ENCODE peak calls at places on chromosomes 7 and 10, in four cellular contexts. One of them, this sample, is unnamed.

GRCh38 chr10:63976538-63976937 is 455.3 kb downstream of the REEP3 start:
- DNase-seq in astrocyte: no peak
- DNase-seq in IMR-90: peak
- DNase-seq in fibroblast of villous mesenchyme: peak
- DNase-seq in this sample: peak

GRCh38 chr7:159032310-159032709 is 112.4 kb downstream of the VIPR2 start:
- DNase-seq in IMR-90: no peak
- DNase-seq in fibroblast of villous mesenchyme: no peak
- DNase-seq in astrocyte: no peak
- DNase-seq in this sample: no peak

GRCh38 chr10:32130788-32131187 is 74.6 kb upstream of the KIF5B start:
- DNase-seq in IMR-90: no peak
- DNase-seq in fibroblast of villous mesenchyme: no peak
- DNase-seq in astrocyte: no peak
- DNase-seq in this sample: no peak

GRCh38 chr7:158274404-158274811 is 313.2 kb downstream of the PTPRN2 start:
- DNase-seq in IMR-90: no peak
- DNase-seq in fibroblast of villous mesenchyme: no peak
- DNase-seq in astrocyte: no peak
- DNase-seq in this sample: no peak

GRCh38 chr10:128005858-128006257 is 99.0 kb downstream of the PTPRE start:
- DNase-seq in IMR-90: no peak
- DNase-seq in astrocyte: no peak
- DNase-seq in fibroblast of villous mesenchyme: no peak
- DNase-seq in this sample: no peak

GRCh38 chr7:122975341-122975740 is 20.2 kb downstream of the TAS2R16 start:
- DNase-seq in fibroblast of villous mesenchyme: no peak
- DNase-seq in IMR-90: no peak
- DNase-seq in astrocyte: peak
- DNase-seq in this sample: no peak

GRCh38 chr7:1197997-1198632 is 34.6 kb upstream of the UNCX start:
- DNase-seq in IMR-90: peak
- DNase-seq in fibroblast of villous mesenchyme: peak
- DNase-seq in astrocyte: peak
- DNase-seq in this sample: peak

GRCh38 chr7:115868369-115868768 is 162.2 kb downstream of the TFEC start:
- DNase-seq in astrocyte: no peak
- DNase-seq in IMR-90: no peak
- DNase-seq in fibroblast of villous mesenchyme: no peak
- DNase-seq in this sample: no peak

GRCh38 chr7:73364006-73364728 is 36.2 kb downstream of the FKBP6 start:
- DNase-seq in fibroblast of villous mesenchyme: no peak
- DNase-seq in IMR-90: no peak
- DNase-seq in astrocyte: no peak
- DNase-seq in this sample: no peak

GRCh38 chr7:74371381-74372059 is 82.2 kb upstream of the GTF2IRD1 start:
- DNase-seq in fibroblast of villous mesenchyme: no peak
- DNase-seq in astrocyte: no peak
- DNase-seq in IMR-90: no peak
- DNase-seq in this sample: no peak

GRCh38 chr10:10830316-10831061 is 187.2 kb upstream of the CELF2 start:
- DNase-seq in fibroblast of villous mesenchyme: peak
- DNase-seq in astrocyte: peak
- DNase-seq in IMR-90: peak
- DNase-seq in this sample: peak

GRCh38 chr10:113922787-113923570 is 68.5 kb downstream of the NHLRC2 start:
- DNase-seq in fibroblast of villous mesenchyme: no peak
- DNase-seq in astrocyte: no peak
- DNase-seq in IMR-90: no peak
- DNase-seq in this sample: no peak

GRCh38 chr7:25347360-25347759 is 119.1 kb upstream of the NPVF start:
- DNase-seq in astrocyte: no peak
- DNase-seq in IMR-90: no peak
- DNase-seq in fibroblast of villous mesenchyme: no peak
- DNase-seq in this sample: peak

GRCh38 chr7:73585196-73585595 is 6.8 kb upstream of the TBL2 start:
- DNase-seq in astrocyte: no peak
- DNase-seq in fibroblast of villous mesenchyme: peak
- DNase-seq in IMR-90: no peak
- DNase-seq in this sample: peak

GRCh38 chr10:1420663-1421362 is 316.5 kb downstream of the ADARB2 start:
- DNase-seq in fibroblast of villous mesenchyme: no peak
- DNase-seq in astrocyte: no peak
- DNase-seq in IMR-90: no peak
- DNase-seq in this sample: peak

GRCh38 chr10:106973301-106973700 is 191.2 kb downstream of the SORCS1 start:
- DNase-seq in IMR-90: no peak
- DNase-seq in fibroblast of villous mesenchyme: no peak
- DNase-seq in astrocyte: no peak
- DNase-seq in this sample: no peak

GRCh38 chr10:71307469-71308085 is 11.5 kb upstream of the SLC29A3 start:
- DNase-seq in fibroblast of villous mesenchyme: no peak
- DNase-seq in IMR-90: no peak
- DNase-seq in astrocyte: no peak
- DNase-seq in this sample: peak

GRCh38 chr7:111091623-111092370 is 870 bp downstream of the LRRN3 start:
- DNase-seq in astrocyte: no peak
- DNase-seq in IMR-90: no peak
- DNase-seq in fibroblast of villous mesenchyme: no peak
- DNase-seq in this sample: no peak
- H3K4me3 ChIP-seq in astrocyte: peak
- H3K4me3 ChIP-seq in IMR-90: peak
- H3K4me3 ChIP-seq in fibroblast of villous mesenchyme: no peak
- H3K4me3 ChIP-seq in this sample: peak

GRCh38 chr7:151402029-151402835 is 7.6 kb downstream of the WDR86 start:
- DNase-seq in fibroblast of villous mesenchyme: no peak
- DNase-seq in IMR-90: no peak
- DNase-seq in astrocyte: no peak
- DNase-seq in this sample: no peak

GRCh38 chr7:151399305-151399601 is 10.6 kb downstream of the WDR86 start:
- DNase-seq in fibroblast of villous mesenchyme: no peak
- DNase-seq in astrocyte: no peak
- DNase-seq in IMR-90: no peak
- DNase-seq in this sample: no peak

GRCh38 chr7:151398446-151399304 is 11.2 kb downstream of the WDR86 start:
- DNase-seq in IMR-90: no peak
- DNase-seq in astrocyte: no peak
- DNase-seq in fibroblast of villous mesenchyme: no peak
- DNase-seq in this sample: peak

GRCh38 chr7:151399906-151400305 is 9.9 kb downstream of the WDR86 start:
- DNase-seq in IMR-90: no peak
- DNase-seq in fibroblast of villous mesenchyme: no peak
- DNase-seq in astrocyte: no peak
- DNase-seq in this sample: no peak

DNA sequence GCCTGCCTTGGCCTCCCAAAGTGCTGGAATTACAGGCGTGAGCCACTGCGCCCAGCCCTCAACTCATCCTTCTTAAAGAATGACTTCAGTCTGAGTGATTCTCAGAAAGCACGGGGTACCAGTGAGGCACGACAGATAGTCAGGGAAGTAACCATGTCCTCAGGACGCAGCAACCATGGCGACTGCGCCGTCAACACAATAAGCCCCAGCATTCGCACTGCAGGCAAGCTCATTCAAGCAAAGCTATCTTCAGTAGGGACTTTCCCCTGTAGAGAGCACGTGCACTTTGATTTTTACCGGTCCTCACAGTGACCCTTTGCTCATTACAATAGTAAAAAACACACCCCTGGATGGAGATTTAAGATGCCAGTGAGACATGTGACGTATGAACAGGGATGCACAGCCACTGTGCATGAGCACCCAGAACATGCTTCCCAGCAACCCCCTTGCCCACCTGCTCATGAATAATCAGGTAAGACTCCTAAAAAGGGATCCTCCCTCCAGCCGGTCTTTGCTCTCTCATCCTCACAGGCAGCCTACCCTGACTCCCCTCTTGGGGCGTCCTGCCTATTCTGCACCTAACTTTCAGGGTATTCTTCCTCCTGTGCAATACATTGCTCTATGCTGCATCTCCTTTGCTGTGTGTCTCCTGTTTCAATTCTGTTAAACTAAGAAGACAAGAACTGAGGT is 9.1 kb downstream of the WDR86 start:
- DNase-seq in fibroblast of villous mesenchyme: no peak
- DNase-seq in IMR-90: no peak
- DNase-seq in astrocyte: no peak
- DNase-seq in this sample: no peak
- TF ChIP-seq CTCF in fibroblast of villous mesenchyme: no peak
- TF ChIP-seq CTCF in IMR-90: no peak
- TF ChIP-seq CTCF in astrocyte: no peak
- TF ChIP-seq CTCF in this sample: no peak

GRCh38 chr7:39952378-39952777 is 2.3 kb downstream of the CDK13 start:
- DNase-seq in fibroblast of villous mesenchyme: peak
- DNase-seq in IMR-90: peak
- DNase-seq in astrocyte: peak
- DNase-seq in this sample: peak
- H3K4me3 ChIP-seq in fibroblast of villous mesenchyme: peak
- H3K4me3 ChIP-seq in IMR-90: peak
- H3K4me3 ChIP-seq in astrocyte: peak
- H3K4me3 ChIP-seq in this sample: peak

DNA sequence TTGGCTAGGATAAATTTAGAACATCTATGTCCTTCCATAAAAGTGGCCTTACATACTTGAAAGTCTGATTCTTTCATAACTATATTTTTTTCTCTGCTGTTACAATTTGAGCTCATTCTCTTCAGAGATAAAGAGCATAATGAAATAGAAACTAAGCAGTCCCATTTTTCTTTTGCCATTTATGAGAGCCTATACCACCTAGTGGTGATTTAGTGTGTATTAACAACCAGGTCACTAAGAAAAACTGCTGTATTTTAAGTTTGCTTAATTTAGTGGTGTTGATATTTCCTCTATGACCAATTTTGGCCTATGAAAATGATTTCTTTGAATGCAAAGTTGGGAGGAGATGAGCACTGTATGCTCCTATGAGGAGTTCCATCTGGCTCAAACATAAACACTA is 88.7 kb upstream of the ZWINT start:
- DNase-seq in astrocyte: no peak
- DNase-seq in fibroblast of villous mesenchyme: no peak
- DNase-seq in IMR-90: no peak
- DNase-seq in this sample: peak
- TF ChIP-seq CTCF in astrocyte: no peak
- TF ChIP-seq CTCF in fibroblast of villous mesenchyme: no peak
- TF ChIP-seq CTCF in IMR-90: peak
- TF ChIP-seq CTCF in this sample: no peak

GRCh38 chr7:131019351-131019750 is 285.3 kb upstream of the KLF14 start:
- DNase-seq in astrocyte: no peak
- DNase-seq in IMR-90: no peak
- DNase-seq in fibroblast of villous mesenchyme: no peak
- DNase-seq in this sample: no peak
- H3K4me3 ChIP-seq in astrocyte: no peak
- H3K4me3 ChIP-seq in IMR-90: no peak
- H3K4me3 ChIP-seq in fibroblast of villous mesenchyme: no peak
- H3K4me3 ChIP-seq in this sample: no peak

DNA sequence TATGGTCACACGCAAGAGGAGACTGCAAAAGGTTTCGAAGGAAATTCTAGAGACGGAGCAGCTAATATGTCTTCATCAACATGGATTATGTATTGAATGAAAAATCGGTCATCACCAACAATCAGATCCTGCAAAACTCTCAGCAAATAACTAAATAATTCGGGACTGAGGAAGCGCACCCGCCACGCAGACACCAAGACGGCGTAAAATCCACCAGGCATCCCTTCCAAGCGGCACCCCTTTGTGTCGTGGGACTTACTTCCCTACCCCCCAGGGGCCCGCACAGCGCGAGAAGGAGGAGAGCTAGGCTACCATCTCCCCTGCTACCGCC is 749 bp downstream of the ARL3 start:
- DNase-seq in fibroblast of villous mesenchyme: no peak
- DNase-seq in IMR-90: peak
- DNase-seq in astrocyte: peak
- DNase-seq in this sample: no peak
- TF ChIP-seq CTCF in fibroblast of villous mesenchyme: no peak
- TF ChIP-seq CTCF in IMR-90: no peak
- TF ChIP-seq CTCF in astrocyte: no peak
- TF ChIP-seq CTCF in this sample: peak

GRCh38 chr7:150451833-150452431 is 1.5 kb downstream of the GIMAP8 start:
- DNase-seq in IMR-90: no peak
- DNase-seq in fibroblast of villous mesenchyme: no peak
- DNase-seq in astrocyte: no peak
- DNase-seq in this sample: peak

GRCh38 chr7:150451097-150451793 is 815 bp downstream of the GIMAP8 start:
- DNase-seq in fibroblast of villous mesenchyme: no peak
- DNase-seq in IMR-90: no peak
- DNase-seq in astrocyte: no peak
- DNase-seq in this sample: no peak

GRCh38 chr7:150453892-150454291 is 3.5 kb downstream of the GIMAP8 start:
- DNase-seq in astrocyte: no peak
- DNase-seq in IMR-90: no peak
- DNase-seq in fibroblast of villous mesenchyme: no peak
- DNase-seq in this sample: no peak

GRCh38 chr7:150450491-150450992 is at the start of gene GIMAP8:
- DNase-seq in fibroblast of villous mesenchyme: no peak
- DNase-seq in IMR-90: no peak
- DNase-seq in astrocyte: no peak
- DNase-seq in this sample: no peak

GRCh38 chr7:150453186-150453585 is 2.8 kb downstream of the GIMAP8 start:
- DNase-seq in astrocyte: no peak
- DNase-seq in IMR-90: no peak
- DNase-seq in fibroblast of villous mesenchyme: no peak
- DNase-seq in this sample: no peak
- H3K4me3 ChIP-seq in astrocyte: no peak
- H3K4me3 ChIP-seq in IMR-90: no peak
- H3K4me3 ChIP-seq in fibroblast of villous mesenchyme: no peak
- H3K4me3 ChIP-seq in this sample: no peak

GRCh38 chr10:135601-136464 is 578 bp downstream of the ZMYND11 start:
- DNase-seq in astrocyte: peak
- DNase-seq in fibroblast of villous mesenchyme: peak
- DNase-seq in IMR-90: peak
- DNase-seq in this sample: peak

GRCh38 chr10:132961-133898 is 2.0 kb upstream of the ZMYND11 start:
- DNase-seq in astrocyte: peak
- DNase-seq in fibroblast of villous mesenchyme: peak
- DNase-seq in IMR-90: peak
- DNase-seq in this sample: peak

GRCh38 chr10:136465-136762 is 1.2 kb downstream of the ZMYND11 start:
- DNase-seq in astrocyte: no peak
- DNase-seq in fibroblast of villous mesenchyme: no peak
- DNase-seq in IMR-90: no peak
- DNase-seq in this sample: no peak

GRCh38 chr10:134205-134742 is 981 bp upstream of the ZMYND11 start:
- DNase-seq in astrocyte: no peak
- DNase-seq in fibroblast of villous mesenchyme: peak
- DNase-seq in IMR-90: peak
- DNase-seq in this sample: peak

GRCh38 chr10:134743-135600 is at the start of gene ZMYND11:
- DNase-seq in astrocyte: peak
- DNase-seq in IMR-90: peak
- DNase-seq in fibroblast of villous mesenchyme: peak
- DNase-seq in this sample: peak
- TF ChIP-seq CTCF in astrocyte: no peak
- TF ChIP-seq CTCF in IMR-90: peak
- TF ChIP-seq CTCF in fibroblast of villous mesenchyme: no peak
- TF ChIP-seq CTCF in this sample: no peak